ENCODE peak calls at places on chromosomes 4 and X, in six cellular contexts. P, R, X, C, V and A are unnamed samples.
A peak's percentile ranks its signal among the peaks of the same experiment; 100 is the strongest.

GRCh38 chr4:28557755-28558154 is 1697.1 kb downstream of the STIM2 start:
- DNase-seq in R (no peak), X (peak; percentile 54), C (no peak), P (no peak), V (no peak), A (no peak)

GRCh38 chrX:10612215-10612614 is 8.2 kb downstream of the MID1 start:
- DNase-seq in R (no peak), P (no peak), X (peak; percentile 79), C (no peak), V (no peak), A (no peak)

GRCh38 chr4:6494431-6495295 is 22.2 kb upstream of the PPP2R2C start:
- DNase-seq in V (no peak), X (no peak), R (no peak), C (no peak), P (no peak), A (no peak)

GRCh38 chr4:181908168-181908567 is 335.0 kb upstream of the TENM3 start:
- DNase-seq in C (no peak), V (no peak), R (no peak), P (no peak), X (no peak), A (no peak)

GRCh38 chr4:6178757-6179156 is 21.6 kb downstream of the JAKMIP1 start:
- DNase-seq in C (no peak), V (no peak), X (peak; percentile 18), P (no peak), R (no peak), A (no peak)

GRCh38 chr4:105306158-105306781 is 159.6 kb downstream of the TET2 start:
- DNase-seq in P (no peak), X (peak; percentile 34), R (no peak), V (no peak), C (no peak), A (no peak)

GRCh38 chr4:112861378-112862317 is 187.8 kb upstream of the ANK2 start:
- DNase-seq in R (no peak), V (no peak), P (no peak), X (no peak), C (no peak), A (no peak)

GRCh38 chrX:150763810-150764209 is 70.6 kb downstream of the MTMR1 start:
- DNase-seq in V (no peak), R (no peak), X (no peak), P (no peak), C (no peak), A (no peak)

GRCh38 chr4:88765729-88766128 is 68.1 kb upstream of the NAP1L5 start:
- DNase-seq in V (no peak), P (peak; percentile 56), X (peak; percentile 78), C (peak; percentile 67), R (peak; percentile 33), A (no peak)

GRCh38 chrX:120732461-120732860 is 102.6 kb upstream of the C1GALT1C1 start:
- DNase-seq in V (no peak), P (no peak), X (peak; percentile 73), C (no peak), R (no peak), A (no peak)

GRCh38 chr4:39928538-39928937 is 49.2 kb downstream of the PDS5A start:
- DNase-seq in R (no peak), V (no peak), C (no peak), X (no peak), P (no peak), A (no peak)
- H3K27me3 ChIP-seq in R (no peaks in the 10 kb centered on the region), V (no peaks in the 10 kb centered on the region), C (no peaks in the 10 kb centered on the region), X (no peaks in the 10 kb centered on the region), P (no peaks in the 10 kb centered on the region), A (no peaks in the 10 kb centered on the region)

DNA sequence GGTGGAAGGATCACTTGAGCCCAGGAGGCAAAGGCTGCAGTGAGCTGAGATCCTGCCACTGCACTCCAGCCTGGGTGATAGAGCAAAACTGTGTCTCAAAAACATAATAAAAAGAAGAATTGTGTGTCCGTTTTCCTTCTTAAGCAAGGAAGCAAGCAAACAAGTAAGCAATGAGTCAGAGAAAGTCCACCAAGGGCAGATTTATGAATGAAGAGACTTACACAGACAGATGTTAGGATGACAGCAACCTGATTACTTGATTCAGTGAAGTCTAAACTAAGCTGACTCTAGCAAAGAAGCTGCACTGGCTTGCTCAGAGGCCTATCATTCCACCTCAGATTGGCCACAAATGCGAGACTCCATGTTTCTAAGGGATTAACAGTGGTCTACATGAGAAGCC is 34.1 kb upstream of the SCML1 start:
- DNase-seq in X (peak; percentile 67), C (no peak), V (no peak), R (no peak), P (no peak), A (no peak)
- TF ChIP-seq CTCF in X (no peak), C (no peak), V (no peak), R (no peak), P (no peak), A (no peak)

GRCh38 chrX:16601885-16602284 is 48.1 kb upstream of the S100G start:
- DNase-seq in R (no peak), C (peak; percentile 21), X (no peak), V (no peak), P (no peak), A (no peak)
- H3K27me3 ChIP-seq in R (no peaks in the 10 kb centered on the region), C (no peaks in the 10 kb centered on the region), X (no peaks in the 10 kb centered on the region), V (no peaks in the 10 kb centered on the region), P (no peaks in the 10 kb centered on the region), A (no peaks in the 10 kb centered on the region)

GRCh38 chrX:8042304-8042703 is 115.1 kb upstream of the PNPLA4 start:
- DNase-seq in V (no peak), R (no peak), X (peak; percentile 31), P (no peak), C (no peak), A (no peak)
- TF ChIP-seq CTCF in V (peak; percentile 7), R (no peak), X (peak; percentile 40), P (no peak), C (no peak), A (no peak)

GRCh38 chr4:110639207-110640092 is 16.6 kb upstream of the PITX2 start:
- DNase-seq in R (no peak), V (no peak), P (no peak), C (no peak), X (no peak), A (no peak)
- H3K27me3 ChIP-seq in R (peaks cover 91% of the 10 kb centered on the region), V (peaks cover 25% of the 10 kb centered on the region), P (peaks cover 99% of the 10 kb centered on the region), C (peaks cover 4% of the 10 kb centered on the region), X (peaks cover 98% of the 10 kb centered on the region), A (peaks cover 95% of the 10 kb centered on the region)

DNA sequence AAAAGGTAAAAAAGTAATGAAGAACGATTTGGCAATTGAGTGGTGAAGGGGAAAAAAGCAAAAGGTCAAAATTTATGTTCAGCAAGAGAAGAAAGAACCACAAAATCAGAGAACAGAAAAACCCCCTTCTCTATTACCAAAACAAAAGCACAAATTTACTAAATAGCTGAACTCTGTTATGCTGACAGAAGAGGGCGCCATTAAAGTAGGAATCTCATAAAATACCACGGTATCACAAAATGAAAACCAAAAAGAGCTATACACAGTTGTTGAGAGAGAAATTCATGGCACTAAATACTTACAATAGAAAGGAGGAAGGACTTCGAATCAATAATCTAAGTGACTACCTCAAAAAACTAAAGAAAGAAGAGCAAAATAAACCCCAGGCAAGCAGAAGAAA is 69.6 kb upstream of the CXorf66 start:
- DNase-seq in X (peak; percentile 33), P (no peak), C (no peak), R (no peak), V (no peak), A (no peak)
- TF ChIP-seq CTCF in X (peak; percentile 66), P (no peak), C (no peak), R (no peak), V (peak; percentile 43), A (no peak)

DNA sequence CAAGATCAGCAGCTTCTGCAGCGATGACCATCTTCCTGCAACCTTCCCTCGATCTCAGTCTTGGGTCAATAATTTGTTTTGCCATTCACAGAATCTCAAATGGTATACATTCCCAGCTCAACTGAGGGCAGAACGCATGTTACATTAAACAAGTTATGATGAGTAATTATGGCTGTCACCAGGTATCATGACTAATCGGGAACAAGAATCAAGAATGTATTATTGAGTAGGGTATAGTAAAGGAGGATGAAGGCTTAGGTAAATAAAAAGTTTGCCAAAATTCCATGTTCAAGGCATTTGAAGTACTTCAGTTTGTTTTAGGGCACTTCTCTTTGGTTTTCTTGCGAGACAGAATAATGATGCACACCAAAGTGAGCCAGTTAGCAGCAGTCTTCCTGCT is 194.1 kb downstream of the SH2D1A start:
- DNase-seq in P (no peak), X (peak; percentile 84), V (no peak), C (no peak), R (no peak), A (no peak)
- H3K27me3 ChIP-seq in P (no peaks in the 10 kb centered on the region), X (no peaks in the 10 kb centered on the region), V (no peaks in the 10 kb centered on the region), C (no peaks in the 10 kb centered on the region), R (no peaks in the 10 kb centered on the region), A (peaks cover 3% of the 10 kb centered on the region)

GRCh38 chr4:189090174-189090814 is 850.4 kb upstream of the FRG1 start:
- DNase-seq in P (no peak), X (peak; percentile 25), R (no peak), C (no peak), V (no peak), A (no peak)
- TF ChIP-seq CTCF in P (peak; percentile 17), X (peak; percentile 49), R (no peak), C (peak; percentile 5), V (peak; percentile 47), A (peak; percentile 11)

GRCh38 chr4:4390046-4390445 is 3.1 kb downstream of the NSG1 start:
- DNase-seq in X (no peak), C (no peak), P (no peak), V (no peak), R (no peak), A (no peak)

GRCh38 chr4:4392501-4393183 is 5.7 kb downstream of the NSG1 start:
- DNase-seq in V (no peak), X (no peak), R (no peak), P (no peak), C (no peak), A (no peak)

GRCh38 chr4:4391866-4392265 is 5.0 kb downstream of the NSG1 start:
- DNase-seq in C (no peak), X (no peak), V (no peak), R (no peak), P (no peak), A (no peak)

GRCh38 chr4:4388836-4389575 is 2.1 kb downstream of the NSG1 start:
- DNase-seq in P (no peak), V (no peak), R (no peak), X (no peak), C (no peak), A (no peak)

DNA sequence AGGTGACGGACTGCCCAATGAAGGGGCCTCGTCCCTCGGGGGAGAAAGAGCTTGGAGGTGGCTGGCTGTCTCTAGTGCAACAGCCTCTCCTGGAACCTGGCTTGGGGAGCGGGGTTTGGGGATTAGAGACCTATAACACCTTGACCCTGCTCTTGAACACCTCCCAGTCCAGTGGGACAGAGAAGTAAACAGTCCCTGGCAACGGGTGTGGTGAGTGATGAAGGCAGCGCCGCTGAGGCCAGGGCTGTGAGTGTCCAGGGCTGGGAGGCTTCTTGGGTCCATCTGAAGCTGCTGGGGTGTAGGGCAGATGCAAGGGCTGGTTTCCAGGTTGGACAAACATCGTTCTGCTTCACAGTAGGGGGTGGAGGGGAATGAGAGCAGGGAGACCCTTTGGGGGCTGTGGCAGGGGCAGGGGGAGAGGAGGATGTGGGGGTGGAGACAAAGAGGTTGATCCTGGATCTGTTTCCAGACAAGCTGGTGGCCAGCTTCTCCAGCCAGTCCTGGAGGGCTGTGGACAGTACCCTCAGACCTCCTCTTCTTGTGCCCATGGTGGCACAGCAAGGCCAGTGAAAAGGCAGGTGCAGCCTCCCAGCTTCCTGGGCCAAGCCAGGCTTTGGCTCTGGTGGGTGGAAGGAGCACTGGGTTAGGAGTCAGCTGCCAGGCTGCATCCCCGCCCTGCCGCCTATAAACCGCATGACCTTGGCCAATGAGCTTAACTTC is 3.8 kb downstream of the NSG1 start:
- DNase-seq in P (no peak), R (no peak), C (no peak), V (no peak), X (no peak), A (no peak)
- H3K27me3 ChIP-seq in P (peaks cover 52% of the 10 kb centered on the region), R (peaks cover 32% of the 10 kb centered on the region), C (peaks cover 73% of the 10 kb centered on the region), V (no peaks in the 10 kb centered on the region), X (peaks cover 38% of the 10 kb centered on the region), A (no peaks in the 10 kb centered on the region)